ENCODE peak calls at places on chromosomes 16 and 17, in five cellular contexts. L is trophoblast cell, N is GM12878, X is HCT116, C is mesenchymal stem cell. H is an unnamed sample.

GRCh38 chr16:31009894-31010293 is 544 bp downstream of the STX1B start:
- DNase-seq in X (no peak), C (no peak), L (no peak), N (no peak), H (no peak)

GRCh38 chr17:61586031-61586566 is 4.9 kb downstream of the NACA2 start:
- DNase-seq in X (no peak), N (no peak), L (no peak), C (no peak), H (no peak)

GRCh38 chr16:54847207-54847606 is 83.5 kb upstream of the IRX5 start:
- DNase-seq in C (no peak), L (peak; percentile 64), X (no peak), N (no peak), H (peak; percentile 47)

GRCh38 chr17:13725286-13725990 is 123.7 kb upstream of the HS3ST3A1 start:
- DNase-seq in C (peak; percentile 73), N (no peak), X (no peak), L (no peak), H (peak; percentile 67)

GRCh38 chr17:55140751-55141150 is 124.0 kb upstream of the HLF start:
- DNase-seq in X (no peak), N (no peak), C (no peak), L (no peak), H (no peak)

GRCh38 chr17:70119545-70119944 is 44.5 kb downstream of the KCNJ16 start:
- DNase-seq in N (no peak), L (no peak), X (no peak), C (no peak), H (no peak)

GRCh38 chr17:66953661-66954060 is 10.8 kb upstream of the CACNG4 start:
- DNase-seq in L (no peak), C (no peak), X (no peak), N (no peak), H (no peak)

GRCh38 chr17:79711715-79712305 is 18.9 kb upstream of the ENPP7 start:
- DNase-seq in X (no peak), C (no peak), N (no peak), L (no peak), H (no peak)

GRCh38 chr17:50864747-50865059 is 1.5 kb downstream of the TOB1 start:
- DNase-seq in N (no peak), L (no peak), C (no peak), X (no peak), H (no peak)

GRCh38 chr17:46875849-46876352 is 24.5 kb downstream of the WNT9B start:
- DNase-seq in N (no peak), X (no peak), L (no peak), C (no peak), H (no peak)

GRCh38 chr17:45867702-45868101 is 23.0 kb downstream of the SPPL2C start:
- DNase-seq in X (peak; percentile 31), N (no peak), C (no peak), L (no peak), H (no peak)

GRCh38 chr16:53598513-53599266 is 95.7 kb upstream of the AKTIP start:
- DNase-seq in L (no peak), X (no peak), N (no peak), C (no peak), H (no peak)

GRCh38 chr16:55285586-55285985 is 38.4 kb upstream of the IRX6 start:
- DNase-seq in C (no peak), L (no peak), X (no peak), N (no peak), H (no peak)

GRCh38 chr16:67280090-67281015 is 1.0 kb downstream of the PLEKHG4 start:
- DNase-seq in X (no peak), C (no peak), N (no peak), L (no peak), H (no peak)
- H2AFZ ChIP-seq in X (no peak overlapping the region), C (no peak overlapping the region), N (no peak overlapping the region), L (no peak overlapping the region), H (no peak overlapping the region)

DNA sequence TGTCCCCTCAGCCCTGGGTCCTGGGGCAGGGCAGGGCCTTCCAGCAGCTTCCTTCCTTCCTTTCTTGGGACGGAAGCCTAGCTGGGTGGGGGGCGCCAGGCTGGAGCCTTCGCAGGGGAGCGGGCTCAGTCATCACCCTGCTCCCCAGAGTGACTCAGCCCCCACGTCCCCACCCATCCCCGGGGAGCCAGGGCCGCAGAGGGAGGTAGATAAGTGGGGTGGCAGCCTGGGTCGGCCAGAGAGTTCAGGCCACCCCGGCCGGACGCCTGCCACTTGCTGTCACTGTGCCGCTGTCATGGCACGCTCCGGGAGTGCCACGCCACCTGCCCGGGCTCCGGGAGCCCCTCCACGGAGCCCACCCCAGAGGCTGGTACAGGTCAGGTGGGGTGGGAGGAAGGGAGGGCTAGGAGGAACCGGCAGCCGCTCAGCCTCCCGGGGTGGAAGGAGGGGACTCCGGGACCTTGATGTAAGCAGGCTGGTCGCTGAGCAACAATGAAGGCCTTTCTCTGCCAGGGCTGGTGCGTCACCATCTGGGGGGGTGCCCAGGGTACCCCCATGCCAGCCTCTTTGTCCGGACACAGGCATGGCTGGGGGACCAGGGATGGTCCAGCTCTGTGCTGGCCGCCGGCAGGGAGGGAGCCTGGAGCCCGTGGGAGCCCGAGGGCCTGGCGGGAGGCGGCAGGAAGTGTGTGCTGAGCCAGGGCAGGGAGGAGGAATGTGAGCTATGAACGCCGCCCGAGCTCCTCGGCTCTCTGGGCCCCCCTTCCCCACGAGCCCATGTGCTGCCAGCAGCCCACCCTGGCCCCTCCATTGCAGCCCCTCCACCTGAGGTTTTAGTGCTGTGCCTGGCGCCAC is 6.6 kb downstream of the NHERF2 start:
- DNase-seq in L (no peak), C (peak; percentile 74), X (no peak), N (no peak), H (peak; percentile 71)
- H3K4me2 ChIP-seq in L (peak overlapping the region; percentile 42), C (peak overlapping the region; percentile 61), X (no peak overlapping the region), N (no peak overlapping the region), H (peak overlapping the region; percentile 63)

GRCh38 chr17:4556996-4557395 is 1.8 kb upstream of the MYBBP1A start:
- DNase-seq in L (peak; percentile 78), X (no peak), N (no peak), C (no peak), H (no peak)
- H2AFZ ChIP-seq in L (no peak overlapping the region), X (no peak overlapping the region), N (peak overlapping the region; percentile 48), C (no peak overlapping the region), H (no peak overlapping the region)

GRCh38 chr17:42113293-42114069 is 967 bp upstream of the DHX58 start:
- DNase-seq in X (no peak), N (no peak), C (no peak), L (no peak), H (no peak)
- H3K4me2 ChIP-seq in X (no peak overlapping the region), N (peak overlapping the region; percentile 75), C (no peak overlapping the region), L (no peak overlapping the region), H (no peak overlapping the region)

DNA sequence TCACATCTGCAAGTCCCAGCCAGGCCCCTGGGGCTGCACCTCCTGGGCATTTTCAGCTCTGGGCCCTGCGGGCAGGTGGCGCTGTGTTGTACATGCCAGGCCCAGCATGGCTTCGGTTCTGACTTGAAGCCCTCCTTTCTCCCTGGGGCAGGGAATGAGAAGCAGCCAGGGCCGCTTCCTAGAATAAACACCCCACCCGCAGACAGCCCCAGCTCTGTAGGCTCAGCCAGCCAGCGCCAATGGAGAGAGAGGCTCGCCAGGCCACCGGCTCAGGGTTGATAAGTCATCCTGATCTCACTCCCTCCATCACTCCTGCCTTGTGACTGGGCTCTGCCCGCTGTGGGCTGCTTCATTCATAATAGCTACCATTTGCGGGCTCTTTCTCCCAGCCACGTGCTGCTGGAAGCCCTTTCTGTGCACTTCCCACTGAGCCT is 6.0 kb upstream of the GLIS2 start:
- DNase-seq in X (peak; percentile 61), N (no peak), C (peak; percentile 95), L (peak; percentile 99), H (peak; percentile 84)
- H2AFZ ChIP-seq in X (peak overlapping the region; percentile 0), N (peak overlapping the region; percentile 52), C (peak overlapping the region; percentile 67), L (no peak overlapping the region), H (no peak overlapping the region)